ENCODE peak calls at places on chromosomes 2 and 18, in five cellular contexts. One of them, this sample, is unnamed.

GRCh38 chr2:107001964-107002696 is 116.2 kb upstream of the ST6GAL2 start:
- DNase-seq in mesendoderm: no peak
- DNase-seq in HepG2: no peak
- DNase-seq in K562: no peak
- DNase-seq in endothelial cell of umbilical vein: no peak
- DNase-seq in this sample: no peak

GRCh38 chr18:45916302-45916701 is 50.8 kb downstream of the EPG5 start:
- DNase-seq in mesendoderm: peak; percentile 36
- DNase-seq in HepG2: peak; percentile 4
- DNase-seq in K562: peak; percentile 10
- DNase-seq in endothelial cell of umbilical vein: no peak
- DNase-seq in this sample: no peak

GRCh38 chr18:75830848-75831247 is 403.3 kb upstream of the SMIM21 start:
- DNase-seq in mesendoderm: no peak
- DNase-seq in HepG2: no peak
- DNase-seq in K562: no peak
- DNase-seq in endothelial cell of umbilical vein: no peak
- DNase-seq in this sample: no peak

GRCh38 chr2:73085691-73086090 is 14.2 kb upstream of the SFXN5 start:
- DNase-seq in mesendoderm: peak; percentile 83
- DNase-seq in HepG2: peak; percentile 74
- DNase-seq in K562: peak; percentile 82
- DNase-seq in endothelial cell of umbilical vein: peak; percentile 76
- DNase-seq in this sample: peak; percentile 88

GRCh38 chr18:35939166-35939565 is 33.3 kb upstream of the RMP24 start:
- DNase-seq in mesendoderm: peak; percentile 83
- DNase-seq in HepG2: no peak
- DNase-seq in K562: no peak
- DNase-seq in endothelial cell of umbilical vein: no peak
- DNase-seq in this sample: no peak

GRCh38 chr2:12979066-12979465 is 262.3 kb downstream of the TRIB2 start:
- DNase-seq in mesendoderm: no peak
- DNase-seq in HepG2: no peak
- DNase-seq in K562: no peak
- DNase-seq in endothelial cell of umbilical vein: no peak
- DNase-seq in this sample: no peak

GRCh38 chr2:158214431-158214830 is 112.8 kb downstream of the UPP2 start:
- DNase-seq in mesendoderm: no peak
- DNase-seq in HepG2: peak; percentile 77
- DNase-seq in K562: peak; percentile 39
- DNase-seq in endothelial cell of umbilical vein: peak; percentile 82
- DNase-seq in this sample: no peak

GRCh38 chr2:192546566-192546965 is 351.8 kb upstream of the TMEFF2 start:
- DNase-seq in mesendoderm: no peak
- DNase-seq in HepG2: no peak
- DNase-seq in K562: no peak
- DNase-seq in endothelial cell of umbilical vein: no peak
- DNase-seq in this sample: no peak

GRCh38 chr2:195604723-195605122 is 52.3 kb upstream of the SLC39A10 start:
- DNase-seq in mesendoderm: no peak
- DNase-seq in HepG2: no peak
- DNase-seq in K562: no peak
- DNase-seq in endothelial cell of umbilical vein: no peak
- DNase-seq in this sample: no peak

GRCh38 chr2:149808556-149808955 is 221.0 kb upstream of the MMADHC start:
- DNase-seq in mesendoderm: peak; percentile 13
- DNase-seq in HepG2: no peak
- DNase-seq in K562: no peak
- DNase-seq in endothelial cell of umbilical vein: no peak
- DNase-seq in this sample: no peak

GRCh38 chr2:48406096-48406495 is 123.9 kb upstream of the STON1 start:
- DNase-seq in mesendoderm: no peak
- DNase-seq in HepG2: no peak
- DNase-seq in K562: no peak
- DNase-seq in endothelial cell of umbilical vein: no peak
- DNase-seq in this sample: no peak

GRCh38 chr2:173326806-173327205 is 27.9 kb upstream of the CDCA7 start:
- DNase-seq in mesendoderm: no peak
- DNase-seq in HepG2: no peak
- DNase-seq in K562: no peak
- DNase-seq in endothelial cell of umbilical vein: no peak
- DNase-seq in this sample: no peak

GRCh38 chr18:6010284-6010683 is 115.0 kb upstream of the TMEM200C start:
- DNase-seq in mesendoderm: no peak
- DNase-seq in HepG2: no peak
- DNase-seq in K562: no peak
- DNase-seq in endothelial cell of umbilical vein: no peak
- DNase-seq in this sample: no peak

GRCh38 chr18:68623342-68623741 is 91.6 kb downstream of the TMX3 start:
- DNase-seq in mesendoderm: peak; percentile 78
- DNase-seq in HepG2: peak; percentile 47
- DNase-seq in K562: peak; percentile 13
- DNase-seq in endothelial cell of umbilical vein: peak; percentile 72
- DNase-seq in this sample: peak; percentile 72

GRCh38 chr2:223998983-223999382 is 40.1 kb downstream of the SERPINE2 start:
- DNase-seq in mesendoderm: no peak
- DNase-seq in HepG2: no peak
- DNase-seq in K562: no peak
- DNase-seq in endothelial cell of umbilical vein: no peak
- DNase-seq in this sample: no peak

GRCh38 chr2:223055836-223056235 is 3.8 kb downstream of the KCNE4 start:
- DNase-seq in mesendoderm: no peak
- DNase-seq in HepG2: no peak
- DNase-seq in K562: peak; percentile 73
- DNase-seq in endothelial cell of umbilical vein: no peak
- DNase-seq in this sample: no peak

GRCh38 chr18:32848836-32849235 is 76.0 kb upstream of the KLHL14 start:
- DNase-seq in mesendoderm: no peak
- DNase-seq in HepG2: no peak
- DNase-seq in K562: no peak
- DNase-seq in endothelial cell of umbilical vein: no peak
- DNase-seq in this sample: no peak

GRCh38 chr2:218516614-218517013 is 51.5 kb downstream of the USP37 start:
- DNase-seq in mesendoderm: peak; percentile 32
- DNase-seq in HepG2: peak; percentile 36
- DNase-seq in K562: peak; percentile 31
- DNase-seq in endothelial cell of umbilical vein: no peak
- DNase-seq in this sample: peak; percentile 15

GRCh38 chr2:39839261-39839848 is 60.3 kb upstream of the THUMPD2 start:
- DNase-seq in mesendoderm: no peak
- DNase-seq in HepG2: no peak
- DNase-seq in K562: no peak
- DNase-seq in endothelial cell of umbilical vein: no peak
- DNase-seq in this sample: no peak

GRCh38 chr2:222290691-222291484 is 7.9 kb downstream of the PAX3 start:
- DNase-seq in mesendoderm: peak; percentile 96
- DNase-seq in HepG2: no peak
- DNase-seq in K562: no peak
- DNase-seq in endothelial cell of umbilical vein: no peak
- DNase-seq in this sample: peak; percentile 44

GRCh38 chr2:235162070-235162469 is 210.3 kb downstream of the SH3BP4 start:
- DNase-seq in mesendoderm: no peak
- DNase-seq in HepG2: no peak
- DNase-seq in K562: no peak
- DNase-seq in endothelial cell of umbilical vein: no peak
- DNase-seq in this sample: no peak

GRCh38 chr2:205682239-205683021 is at the start of gene NRP2:
- DNase-seq in mesendoderm: peak; percentile 96
- DNase-seq in HepG2: peak; percentile 23
- DNase-seq in K562: peak; percentile 15
- DNase-seq in endothelial cell of umbilical vein: peak; percentile 93
- DNase-seq in this sample: peak; percentile 86

GRCh38 chr2:235026649-235027557 is 75.1 kb downstream of the SH3BP4 start:
- DNase-seq in mesendoderm: no peak
- DNase-seq in HepG2: no peak
- DNase-seq in K562: no peak
- DNase-seq in endothelial cell of umbilical vein: peak; percentile 21
- DNase-seq in this sample: no peak

GRCh38 chr2:64025741-64026140 is 6.5 kb upstream of the VPS54 start:
- DNase-seq in mesendoderm: no peak
- DNase-seq in HepG2: no peak
- DNase-seq in K562: no peak
- DNase-seq in endothelial cell of umbilical vein: no peak
- DNase-seq in this sample: no peak

GRCh38 chr2:177281400-177282021 is 17.0 kb upstream of the NFE2L2 start:
- DNase-seq in mesendoderm: no peak
- DNase-seq in HepG2: no peak
- DNase-seq in K562: no peak
- DNase-seq in endothelial cell of umbilical vein: no peak
- DNase-seq in this sample: no peak

GRCh38 chr18:47868744-47869143 is 61.7 kb downstream of the SMAD2 start:
- DNase-seq in mesendoderm: no peak
- DNase-seq in HepG2: no peak
- DNase-seq in K562: no peak
- DNase-seq in endothelial cell of umbilical vein: no peak
- DNase-seq in this sample: no peak

GRCh38 chr18:52288403-52289004 is 51.5 kb upstream of the DCC start:
- DNase-seq in mesendoderm: peak; percentile 61
- DNase-seq in HepG2: peak; percentile 17
- DNase-seq in K562: peak; percentile 2
- DNase-seq in endothelial cell of umbilical vein: no peak
- DNase-seq in this sample: peak; percentile 28

GRCh38 chr2:203551653-203552250 is 16.7 kb upstream of the RAPH1 start:
- DNase-seq in mesendoderm: no peak
- DNase-seq in HepG2: peak; percentile 30
- DNase-seq in K562: no peak
- DNase-seq in endothelial cell of umbilical vein: no peak
- DNase-seq in this sample: no peak

GRCh38 chr2:42340938-42341636 is 19.9 kb downstream of the COX7A2L start:
- DNase-seq in mesendoderm: no peak
- DNase-seq in HepG2: no peak
- DNase-seq in K562: no peak
- DNase-seq in endothelial cell of umbilical vein: no peak
- DNase-seq in this sample: no peak

GRCh38 chr2:32330136-32330535 is 26.7 kb upstream of the BIRC6 start:
- DNase-seq in mesendoderm: no peak
- DNase-seq in HepG2: no peak
- DNase-seq in K562: no peak
- DNase-seq in endothelial cell of umbilical vein: no peak
- DNase-seq in this sample: no peak

GRCh38 chr2:234189230-234189629 is 138.7 kb downstream of the SPP2 start:
- DNase-seq in mesendoderm: peak; percentile 40
- DNase-seq in HepG2: no peak
- DNase-seq in K562: no peak
- DNase-seq in endothelial cell of umbilical vein: no peak
- DNase-seq in this sample: no peak

GRCh38 chr2:191453756-191454155 is 208.6 kb downstream of the MYO1B start:
- DNase-seq in mesendoderm: no peak
- DNase-seq in HepG2: no peak
- DNase-seq in K562: no peak
- DNase-seq in endothelial cell of umbilical vein: no peak
- DNase-seq in this sample: no peak

DNA sequence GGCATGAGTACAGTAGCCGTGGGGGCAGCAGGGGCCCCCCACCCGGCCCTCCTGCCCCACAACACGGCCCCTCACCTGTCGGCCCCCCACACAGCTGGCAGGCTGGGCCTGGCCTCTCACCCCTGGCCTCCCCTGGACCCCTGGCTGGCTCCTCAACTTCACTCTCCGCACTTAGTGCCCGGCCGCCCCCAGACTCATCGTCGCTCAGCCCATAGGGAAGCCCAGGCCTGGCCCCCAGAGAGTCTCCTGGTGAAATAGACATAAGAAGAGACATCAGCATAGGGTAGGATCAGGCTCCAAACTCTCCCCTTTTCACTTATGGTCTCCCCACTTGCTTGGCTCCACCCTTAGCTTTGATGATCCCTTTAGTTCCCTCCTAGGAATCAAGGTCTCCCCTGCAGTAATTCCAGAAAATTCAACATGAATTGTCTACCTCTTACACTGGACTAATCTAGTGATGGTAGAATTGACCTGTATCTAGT is 1.7 kb downstream of the ZNF513 start:
- DNase-seq in mesendoderm: no peak
- DNase-seq in HepG2: no peak
- DNase-seq in K562: no peak
- DNase-seq in endothelial cell of umbilical vein: no peak
- DNase-seq in this sample: no peak
- H3K79me2 ChIP-seq in mesendoderm: peaks cover 8% of the 10 kb centered on the region
- H3K79me2 ChIP-seq in HepG2: peaks cover 4% of the 10 kb centered on the region
- H3K79me2 ChIP-seq in K562: peaks cover 16% of the 10 kb centered on the region
- H3K79me2 ChIP-seq in endothelial cell of umbilical vein: peaks cover 21% of the 10 kb centered on the region
- H3K79me2 ChIP-seq in this sample: peaks cover 42% of the 10 kb centered on the region

DNA sequence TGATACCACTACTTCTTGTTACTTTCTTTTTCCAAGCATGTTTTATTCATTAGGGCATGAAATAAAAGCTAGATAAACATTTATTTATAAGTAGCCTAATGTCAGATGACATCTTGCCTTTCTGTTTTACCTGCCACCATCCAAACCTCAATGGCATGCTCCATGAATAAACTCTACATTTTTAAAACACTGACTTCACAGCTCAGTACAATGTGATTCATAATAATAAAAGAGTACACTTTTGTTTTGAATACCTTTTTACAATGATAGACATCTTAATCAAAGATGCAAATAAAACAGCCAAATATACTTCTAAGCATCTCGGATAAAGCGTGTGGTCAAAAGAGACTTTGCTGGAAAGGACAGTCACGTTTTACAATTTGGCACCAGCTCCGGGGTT is 88.2 kb downstream of the SPRED2 start:
- DNase-seq in mesendoderm: no peak
- DNase-seq in HepG2: no peak
- DNase-seq in K562: no peak
- DNase-seq in endothelial cell of umbilical vein: no peak
- DNase-seq in this sample: no peak
- H3K79me2 ChIP-seq in mesendoderm: no peaks in the 10 kb centered on the region
- H3K79me2 ChIP-seq in HepG2: peaks cover 39% of the 10 kb centered on the region
- H3K79me2 ChIP-seq in K562: peaks cover 50% of the 10 kb centered on the region
- H3K79me2 ChIP-seq in endothelial cell of umbilical vein: no peaks in the 10 kb centered on the region
- H3K79me2 ChIP-seq in this sample: peaks cover 41% of the 10 kb centered on the region

GRCh38 chr2:143802242-143802641 is 673.0 kb downstream of the ARHGAP15 start:
- DNase-seq in mesendoderm: no peak
- DNase-seq in HepG2: no peak
- DNase-seq in K562: no peak
- DNase-seq in endothelial cell of umbilical vein: no peak
- DNase-seq in this sample: no peak
- H3K79me2 ChIP-seq in mesendoderm: no peaks in the 10 kb centered on the region
- H3K79me2 ChIP-seq in HepG2: no peaks in the 10 kb centered on the region
- H3K79me2 ChIP-seq in K562: no peaks in the 10 kb centered on the region
- H3K79me2 ChIP-seq in endothelial cell of umbilical vein: no peaks in the 10 kb centered on the region
- H3K79me2 ChIP-seq in this sample: no peaks in the 10 kb centered on the region

DNA sequence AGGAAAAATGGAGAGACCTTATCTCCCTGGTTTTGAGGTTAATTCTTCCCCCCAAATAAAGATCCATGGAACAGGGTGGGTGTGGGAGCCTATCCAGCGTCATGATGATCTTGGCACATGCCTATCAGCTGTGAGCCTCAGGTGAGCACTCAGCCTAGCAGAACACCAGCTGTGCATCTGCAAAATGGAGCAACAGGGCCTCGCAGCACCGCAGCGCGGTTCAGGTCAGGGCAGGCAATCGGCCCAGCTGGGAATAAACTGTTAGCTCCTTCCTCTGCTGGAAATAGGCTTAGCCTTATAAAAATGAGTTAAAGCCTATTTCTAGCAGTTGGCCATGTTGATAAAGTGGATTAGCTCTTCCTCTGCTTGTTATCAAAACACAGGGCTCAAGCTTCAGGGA is 35.1 kb downstream of the ARHGEF4 start:
- DNase-seq in mesendoderm: no peak
- DNase-seq in HepG2: no peak
- DNase-seq in K562: no peak
- DNase-seq in endothelial cell of umbilical vein: no peak
- DNase-seq in this sample: no peak
- H3K79me2 ChIP-seq in mesendoderm: no peaks in the 10 kb centered on the region
- H3K79me2 ChIP-seq in HepG2: no peaks in the 10 kb centered on the region
- H3K79me2 ChIP-seq in K562: no peaks in the 10 kb centered on the region
- H3K79me2 ChIP-seq in endothelial cell of umbilical vein: no peaks in the 10 kb centered on the region
- H3K79me2 ChIP-seq in this sample: no peaks in the 10 kb centered on the region

This sample was measured in SK-N-SH.